ENCODE peak calls at places on chromosome 22, in five cellular contexts. One of them, this sample, is unnamed.

GRCh38 chr22:37000676-37001534 is 18.3 kb downstream of the TST start:
- DNase-seq in D341Med: no peak
- DNase-seq in HFF-Myc: no peak
- DNase-seq in H7: no peak
- DNase-seq in ACHN: no peak
- DNase-seq in this sample: no peak

GRCh38 chr22:41367680-41368542 is 13.8 kb upstream of the TEF start:
- DNase-seq in D341Med: no peak
- DNase-seq in HFF-Myc: no peak
- DNase-seq in H7: peak
- DNase-seq in ACHN: no peak
- DNase-seq in this sample: peak

GRCh38 chr22:27918351-27919221 is 470 bp downstream of the PITPNB start:
- DNase-seq in D341Med: peak
- DNase-seq in HFF-Myc: no peak
- DNase-seq in H7: peak
- DNase-seq in ACHN: peak
- DNase-seq in this sample: peak

GRCh38 chr22:39097098-39098020 is at the start of gene APOBEC3H:
- DNase-seq in D341Med: peak
- DNase-seq in HFF-Myc: peak
- DNase-seq in H7: peak
- DNase-seq in ACHN: peak
- DNase-seq in this sample: no peak

GRCh38 chr22:49372111-49372529 is 455.6 kb downstream of the BRD1 start:
- DNase-seq in D341Med: no peak
- DNase-seq in HFF-Myc: no peak
- DNase-seq in H7: no peak
- DNase-seq in ACHN: no peak
- DNase-seq in this sample: no peak

GRCh38 chr22:32413715-32414114 is 1.7 kb upstream of the RTCB start:
- DNase-seq in D341Med: no peak
- DNase-seq in HFF-Myc: no peak
- DNase-seq in H7: peak
- DNase-seq in ACHN: peak
- DNase-seq in this sample: peak

GRCh38 chr22:23075525-23076216 is 5.4 kb downstream of the GNAZ start:
- DNase-seq in D341Med: no peak
- DNase-seq in HFF-Myc: no peak
- DNase-seq in H7: no peak
- DNase-seq in ACHN: no peak
- DNase-seq in this sample: no peak

GRCh38 chr22:30182833-30183232 is 63.7 kb downstream of the LIF start:
- DNase-seq in D341Med: no peak
- DNase-seq in HFF-Myc: no peak
- DNase-seq in H7: no peak
- DNase-seq in ACHN: no peak
- DNase-seq in this sample: no peak

GRCh38 chr22:42869888-42870480 is 12.9 kb upstream of the ARFGAP3 start:
- DNase-seq in D341Med: no peak
- DNase-seq in HFF-Myc: no peak
- DNase-seq in H7: peak
- DNase-seq in ACHN: no peak
- DNase-seq in this sample: no peak

GRCh38 chr22:46107753-46108563 is 42.4 kb upstream of the PPARA start:
- DNase-seq in D341Med: no peak
- DNase-seq in HFF-Myc: no peak
- DNase-seq in H7: no peak
- DNase-seq in ACHN: no peak
- DNase-seq in this sample: peak

GRCh38 chr22:45608763-45609180 is 62.9 kb upstream of the ATXN10 start:
- DNase-seq in D341Med: no peak
- DNase-seq in HFF-Myc: no peak
- DNase-seq in H7: no peak
- DNase-seq in ACHN: peak
- DNase-seq in this sample: peak

GRCh38 chr22:50545522-50546325 is at the start of gene KLHDC7B:
- DNase-seq in D341Med: peak
- DNase-seq in HFF-Myc: no peak
- DNase-seq in H7: peak
- DNase-seq in ACHN: no peak
- DNase-seq in this sample: peak

GRCh38 chr22:31036671-31037550 is 44.2 kb upstream of the SMTN start:
- DNase-seq in D341Med: peak
- DNase-seq in HFF-Myc: peak
- DNase-seq in H7: no peak
- DNase-seq in ACHN: no peak
- DNase-seq in this sample: peak

GRCh38 chr22:42688914-42689275 is 31.8 kb downstream of the A4GALT start:
- DNase-seq in D341Med: no peak
- DNase-seq in HFF-Myc: no peak
- DNase-seq in H7: peak
- DNase-seq in ACHN: no peak
- DNase-seq in this sample: no peak

GRCh38 chr22:39935116-39935515 is 25.1 kb upstream of the TMA7B start:
- DNase-seq in D341Med: no peak
- DNase-seq in HFF-Myc: no peak
- DNase-seq in H7: no peak
- DNase-seq in ACHN: no peak
- DNase-seq in this sample: no peak

GRCh38 chr22:46618667-46619066 is 1.5 kb upstream of the GRAMD4 start:
- DNase-seq in D341Med: no peak
- DNase-seq in HFF-Myc: no peak
- DNase-seq in H7: no peak
- DNase-seq in ACHN: no peak
- DNase-seq in this sample: no peak

GRCh38 chr22:46377566-46378498 is 42.3 kb downstream of the TRMU start:
- DNase-seq in D341Med: no peak
- DNase-seq in HFF-Myc: no peak
- DNase-seq in H7: peak
- DNase-seq in ACHN: peak
- DNase-seq in this sample: peak

GRCh38 chr22:22422629-22423112 is 85.9 kb downstream of the ZNF280B start:
- DNase-seq in D341Med: peak
- DNase-seq in HFF-Myc: peak
- DNase-seq in H7: peak
- DNase-seq in ACHN: peak
- DNase-seq in this sample: peak

GRCh38 chr22:40904101-40904500 is 42.2 kb upstream of the DNAJB7 start:
- DNase-seq in D341Med: no peak
- DNase-seq in HFF-Myc: no peak
- DNase-seq in H7: no peak
- DNase-seq in ACHN: no peak
- DNase-seq in this sample: no peak

GRCh38 chr22:46801826-46802607 is 39.6 kb downstream of the TBC1D22A start:
- DNase-seq in D341Med: peak
- DNase-seq in HFF-Myc: no peak
- DNase-seq in H7: no peak
- DNase-seq in ACHN: no peak
- DNase-seq in this sample: no peak

GRCh38 chr22:38755155-38755910 is 465 bp downstream of the SUN2 start:
- DNase-seq in D341Med: no peak
- DNase-seq in HFF-Myc: no peak
- DNase-seq in H7: peak
- DNase-seq in ACHN: peak
- DNase-seq in this sample: peak

GRCh38 chr22:31603081-31603525 is 58.9 kb downstream of the PISD start:
- DNase-seq in D341Med: no peak
- DNase-seq in HFF-Myc: no peak
- DNase-seq in H7: no peak
- DNase-seq in ACHN: peak
- DNase-seq in this sample: peak

GRCh38 chr22:33426451-33426850 is 368.3 kb upstream of the SYN3 start:
- DNase-seq in D341Med: no peak
- DNase-seq in HFF-Myc: no peak
- DNase-seq in H7: no peak
- DNase-seq in ACHN: no peak
- DNase-seq in this sample: no peak

GRCh38 chr22:19886605-19887250 is 32.1 kb upstream of the GNB1L start:
- DNase-seq in D341Med: no peak
- DNase-seq in HFF-Myc: peak
- DNase-seq in H7: peak
- DNase-seq in ACHN: no peak
- DNase-seq in this sample: peak

GRCh38 chr22:45612940-45613339 is 58.7 kb upstream of the ATXN10 start:
- DNase-seq in D341Med: no peak
- DNase-seq in HFF-Myc: no peak
- DNase-seq in H7: no peak
- DNase-seq in ACHN: no peak
- DNase-seq in this sample: no peak

GRCh38 chr22:45212992-45213751 is 27.5 kb downstream of the KIAA0930 start:
- DNase-seq in D341Med: no peak
- DNase-seq in HFF-Myc: no peak
- DNase-seq in H7: no peak
- DNase-seq in ACHN: peak
- DNase-seq in this sample: peak

GRCh38 chr22:39174498-39175120 is 22.1 kb upstream of the CBX7 start:
- DNase-seq in D341Med: no peak
- DNase-seq in HFF-Myc: peak
- DNase-seq in H7: peak
- DNase-seq in ACHN: peak
- DNase-seq in this sample: peak

GRCh38 chr22:46500201-46500600 is 37.2 kb downstream of the CELSR1 start:
- DNase-seq in D341Med: no peak
- DNase-seq in HFF-Myc: no peak
- DNase-seq in H7: peak
- DNase-seq in ACHN: no peak
- DNase-seq in this sample: no peak

GRCh38 chr22:32487021-32487420 is 12.4 kb downstream of the FBXO7 start:
- DNase-seq in D341Med: no peak
- DNase-seq in HFF-Myc: no peak
- DNase-seq in H7: no peak
- DNase-seq in ACHN: no peak
- DNase-seq in this sample: no peak

GRCh38 chr22:50674606-50675552 is 2.3 kb downstream of the SHANK3 start:
- DNase-seq in D341Med: peak
- DNase-seq in HFF-Myc: no peak
- DNase-seq in H7: peak
- DNase-seq in ACHN: peak
- DNase-seq in this sample: peak

GRCh38 chr22:30250713-30251267 is 4.2 kb upstream of the LIF start:
- DNase-seq in D341Med: no peak
- DNase-seq in HFF-Myc: no peak
- DNase-seq in H7: peak
- DNase-seq in ACHN: peak
- DNase-seq in this sample: peak

GRCh38 chr22:46791201-46791731 is 28.8 kb downstream of the TBC1D22A start:
- DNase-seq in D341Med: no peak
- DNase-seq in HFF-Myc: no peak
- DNase-seq in H7: no peak
- DNase-seq in ACHN: no peak
- DNase-seq in this sample: peak

GRCh38 chr22:42646569-42647525 is 2.3 kb downstream of the CYB5R3 start:
- DNase-seq in D341Med: peak
- DNase-seq in HFF-Myc: no peak
- DNase-seq in H7: peak
- DNase-seq in ACHN: no peak
- DNase-seq in this sample: peak

GRCh38 chr22:30183861-30184278 is 62.7 kb downstream of the LIF start:
- DNase-seq in D341Med: no peak
- DNase-seq in HFF-Myc: no peak
- DNase-seq in H7: no peak
- DNase-seq in ACHN: peak
- DNase-seq in this sample: peak

GRCh38 chr22:19957445-19957844 is 15.8 kb upstream of the TXNRD2 start:
- DNase-seq in D341Med: no peak
- DNase-seq in HFF-Myc: no peak
- DNase-seq in H7: peak
- DNase-seq in ACHN: no peak
- DNase-seq in this sample: no peak

GRCh38 chr22:24865508-24865907 is 59.5 kb downstream of the SGSM1 start:
- DNase-seq in D341Med: no peak
- DNase-seq in HFF-Myc: no peak
- DNase-seq in H7: no peak
- DNase-seq in ACHN: no peak
- DNase-seq in this sample: no peak

GRCh38 chr22:32578752-32579151 is 104.1 kb downstream of the FBXO7 start:
- DNase-seq in D341Med: no peak
- DNase-seq in HFF-Myc: no peak
- DNase-seq in H7: no peak
- DNase-seq in ACHN: no peak
- DNase-seq in this sample: no peak

GRCh38 chr22:38727123-38727522 is 21.4 kb downstream of the GTPBP1 start:
- DNase-seq in D341Med: no peak
- DNase-seq in HFF-Myc: no peak
- DNase-seq in H7: no peak
- DNase-seq in ACHN: no peak
- DNase-seq in this sample: no peak